ENCODE peak calls at places on chromosome 3, in four cellular contexts. S is K562, K is NCI-H774, G is SK-N-DZ. P is an unnamed sample.
A peak's percentile ranks its signal among the peaks of the same experiment; 100 is the strongest.

GRCh38 chr3:99974989-99975388 is 139.3 kb downstream of the FILIP1L start:
- DNase-seq in S (no peak), K (no peak), G (no peak), P (no peak)

GRCh38 chr3:62805578-62805977 is 69.6 kb downstream of the CADPS start:
- DNase-seq in S (no peak), K (no peak), G (no peak), P (no peak)

GRCh38 chr3:167941234-167941995 is 154.3 kb downstream of the GOLIM4 start:
- DNase-seq in S (peak; percentile 27), K (no peak), G (no peak), P (no peak)

GRCh38 chr3:69115731-69116130 is 6.7 kb downstream of the LMOD3 start:
- DNase-seq in S (no peak), K (no peak), G (no peak), P (no peak)

GRCh38 chr3:194812177-194812576 is 126.5 kb downstream of the FAM43A start:
- DNase-seq in S (no peak), K (no peak), G (no peak), P (no peak)

GRCh38 chr3:44685128-44685800 is 27.2 kb upstream of the ZNF502 start:
- DNase-seq in S (peak; percentile 52), K (peak; percentile 72), G (peak; percentile 90), P (peak; percentile 15)

GRCh38 chr3:133295199-133295901 is 104.5 kb upstream of the BFSP2 start:
- DNase-seq in S (no peak), K (no peak), G (no peak), P (no peak)

GRCh38 chr3:124747111-124747981 is 17.1 kb downstream of the UMPS start:
- DNase-seq in S (no peak), K (no peak), G (no peak), P (no peak)

GRCh38 chr3:161336661-161337060 is 34.7 kb downstream of the SPTSSB start:
- DNase-seq in S (no peak), K (no peak), G (no peak), P (no peak)

GRCh38 chr3:52317601-52318000 is 1.5 kb downstream of the DNAH1 start:
- DNase-seq in S (peak; percentile 87), K (peak; percentile 40), G (peak; percentile 71), P (peak; percentile 48)

GRCh38 chr3:197224034-197224444 is 74.4 kb downstream of the DLG1 start:
- DNase-seq in S (peak; percentile 49), K (peak; percentile 34), G (peak; percentile 71), P (no peak)

GRCh38 chr3:128491900-128492352 is 1.1 kb downstream of the GATA2 start:
- DNase-seq in S (no peak), K (no peak), G (no peak), P (no peak)

GRCh38 chr3:191566469-191566868 is 105.5 kb downstream of the PYDC2 start:
- DNase-seq in S (no peak), K (no peak), G (no peak), P (no peak)

GRCh38 chr3:107431048-107431297 is 53.7 kb downstream of the CCDC54 start:
- DNase-seq in S (no peak), K (no peak), G (no peak), P (no peak)